ENCODE peak calls at places on chromosomes 13 and 19, in five cellular contexts. K, L, J, C and D are unnamed samples.

GRCh38 chr13:79937311-79938243 is 403.3 kb downstream of the SPRY2 start:
- DNase-seq in K (no peak), L (no peak), J (no peak), C (no peak), D (no peak)

GRCh38 chr19:32191921-32192320 is 153.5 kb upstream of the ZNF507 start:
- DNase-seq in K (no peak), L (no peak), J (no peak), C (no peak), D (no peak)

GRCh38 chr13:37443538-37443937 is 155.0 kb downstream of the POSTN start:
- DNase-seq in K (peak; percentile 75), L (peak; percentile 96), J (peak; percentile 83), C (peak; percentile 78), D (peak; percentile 87)

GRCh38 chr19:8212916-8213315 is 3.7 kb downstream of the CERS4 start:
- DNase-seq in K (no peak), L (no peak), J (no peak), C (no peak), D (no peak)

GRCh38 chr19:7349961-7350711 is 1.4 kb downstream of the ARHGEF18 start:
- DNase-seq in K (no peak), L (no peak), J (no peak), C (no peak), D (no peak)

GRCh38 chr13:109867766-109868165 is 81.4 kb upstream of the IRS2 start:
- DNase-seq in K (no peak), L (no peak), J (peak; percentile 44), C (no peak), D (peak; percentile 18)

GRCh38 chr13:23928985-23929384 is 31.7 kb upstream of the C1QTNF9B start:
- DNase-seq in K (peak; percentile 63), L (peak; percentile 69), J (peak; percentile 71), C (peak; percentile 27), D (peak; percentile 84)

GRCh38 chr19:4494691-4495064 is 22.6 kb downstream of the HDGFL2 start:
- DNase-seq in K (no peak), L (no peak), J (no peak), C (no peak), D (no peak)

GRCh38 chr19:49847731-49848696 is 2.9 kb upstream of the PTOV1 start:
- DNase-seq in K (peak; percentile 90), L (peak; percentile 82), J (peak; percentile 85), C (peak; percentile 56), D (peak; percentile 93)

GRCh38 chr13:111873676-111874178 is 193.2 kb upstream of the SOX1 start:
- DNase-seq in K (no peak), L (no peak), J (no peak), C (no peak), D (no peak)

GRCh38 chr19:42531313-42531712 is 3.0 kb upstream of the CEACAM1 start:
- DNase-seq in K (no peak), L (no peak), J (no peak), C (no peak), D (no peak)

GRCh38 chr13:24747248-24748151 is 16.5 kb upstream of the RNF17 start:
- DNase-seq in K (peak; percentile 22), L (no peak), J (no peak), C (no peak), D (peak; percentile 15)

GRCh38 chr19:50495020-50495531 is 15.9 kb downstream of the JOSD2 start:
- DNase-seq in K (no peak), L (no peak), J (no peak), C (no peak), D (no peak)

GRCh38 chr13:31174018-31174417 is 12.3 kb upstream of the HSPH1 start:
- DNase-seq in K (peak; percentile 68), L (peak; percentile 20), J (peak; percentile 69), C (no peak), D (peak; percentile 78)

GRCh38 chr19:10417598-10418280 is 2.6 kb upstream of the PDE4A start:
- DNase-seq in K (no peak), L (no peak), J (no peak), C (no peak), D (peak; percentile 38)

GRCh38 chr19:29731331-29731850 is 16.3 kb upstream of the C19orf12 start:
- DNase-seq in K (no peak), L (no peak), J (no peak), C (no peak), D (no peak)

GRCh38 chr13:78326608-78327007 is 276.7 kb downstream of the POU4F1 start:
- DNase-seq in K (peak; percentile 46), L (no peak), J (peak; percentile 23), C (no peak), D (no peak)

GRCh38 chr19:19956431-19957075 is 55.8 kb downstream of the ZNF93 start:
- DNase-seq in K (no peak), L (no peak), J (no peak), C (no peak), D (no peak)

GRCh38 chr13:87094646-87095045 is 576.5 kb upstream of the SLITRK5 start:
- DNase-seq in K (peak; percentile 50), L (peak; percentile 10), J (peak; percentile 1), C (no peak), D (peak; percentile 59)

GRCh38 chr13:39536274-39536673 is 66.7 kb downstream of the LHFPL6 start:
- DNase-seq in K (no peak), L (no peak), J (no peak), C (no peak), D (no peak)

GRCh38 chr19:11166281-11167142 is 10.9 kb upstream of the SPC24 start:
- DNase-seq in K (peak; percentile 50), L (peak; percentile 80), J (no peak), C (peak; percentile 86), D (no peak)

GRCh38 chr19:2477732-2478191 is 1.8 kb downstream of the GADD45B start:
- DNase-seq in K (peak; percentile 58), L (peak; percentile 60), J (peak; percentile 64), C (no peak), D (peak; percentile 71)

GRCh38 chr19:29271341-29271740 is 58.4 kb upstream of the UQCRFS1 start:
- DNase-seq in K (no peak), L (no peak), J (no peak), C (no peak), D (no peak)

GRCh38 chr19:41990615-41991014 is 3.4 kb downstream of the ATP1A3 start:
- DNase-seq in K (no peak), L (no peak), J (no peak), C (no peak), D (no peak)

GRCh38 chr19:29378543-29379105 is 147.2 kb upstream of the VSTM2B start:
- DNase-seq in K (no peak), L (no peak), J (no peak), C (no peak), D (no peak)

GRCh38 chr19:40231544-40232424 is 5.3 kb upstream of the CCNP start:
- DNase-seq in K (peak; percentile 15), L (no peak), J (no peak), C (no peak), D (peak; percentile 36)

GRCh38 chr13:111914241-111915103 is 152.5 kb upstream of the SOX1 start:
- DNase-seq in K (no peak), L (no peak), J (no peak), C (no peak), D (no peak)

GRCh38 chr19:51693246-51693645 is at the start of gene SPACA6:
- DNase-seq in K (no peak), L (no peak), J (no peak), C (no peak), D (no peak)
- H3K4me3 ChIP-seq in K (peak within 1 kb of the TSS; percentile 87), L (peak within 1 kb of the TSS; percentile 98), J (peak within 1 kb of the TSS; percentile 97), C (peak within 1 kb of the TSS; percentile 77), D (peak within 1 kb of the TSS; percentile 75)

DNA sequence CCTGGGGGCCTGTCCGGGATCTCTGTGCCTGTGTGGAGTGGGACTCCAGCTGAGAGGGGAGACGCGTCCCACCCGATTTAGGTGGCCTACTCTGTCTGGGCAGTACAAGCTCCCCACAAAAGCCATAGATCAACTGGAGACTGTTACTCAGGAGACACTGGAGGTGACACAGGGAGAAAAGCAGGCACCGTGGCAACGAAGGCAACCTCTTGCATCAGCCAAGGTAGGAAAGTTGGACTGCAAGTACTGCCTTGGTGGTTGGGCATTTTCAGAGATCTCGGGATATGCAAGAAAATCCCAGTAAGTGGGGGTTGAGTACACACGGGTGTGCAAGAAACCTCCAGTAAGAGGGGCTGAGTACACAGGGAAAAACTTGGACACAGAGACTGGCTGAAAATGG is 1060.0 kb upstream of the MIR17HG start:
- DNase-seq in K (no peak), L (no peak), J (no peak), C (no peak), D (no peak)
- H3K4me3 ChIP-seq in K (no peak overlapping the region), L (no peak overlapping the region), J (no peak overlapping the region), C (no peak overlapping the region), D (no peak overlapping the region)

DNA sequence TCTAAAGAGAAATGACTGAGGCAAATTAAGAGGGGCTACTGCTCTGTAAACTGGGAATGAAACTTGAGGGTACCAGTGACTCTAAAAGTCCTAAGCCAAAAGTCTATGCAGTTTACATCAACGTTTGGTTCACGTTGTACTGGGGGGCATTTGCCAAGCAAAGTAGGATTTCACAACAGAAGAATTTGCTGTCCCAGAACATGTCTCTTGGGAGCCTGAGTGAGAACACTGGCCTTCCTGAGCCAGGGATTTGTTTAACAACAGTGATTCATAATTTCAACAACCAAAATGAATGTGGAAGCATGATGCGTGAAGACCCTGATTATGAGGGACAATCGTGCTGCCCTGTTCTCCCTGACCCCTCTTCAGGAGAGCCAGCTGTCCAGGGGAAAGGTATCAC is 178.0 kb downstream of the OXGR1 start:
- DNase-seq in K (peak; percentile 40), L (peak; percentile 13), J (peak; percentile 66), C (no peak), D (peak; percentile 36)
- H3K4me3 ChIP-seq in K (no peak overlapping the region), L (no peak overlapping the region), J (no peak overlapping the region), C (no peak overlapping the region), D (no peak overlapping the region)

GRCh38 chr19:5987077-5987818 is 9.3 kb upstream of the RANBP3 start:
- DNase-seq in K (peak; percentile 81), L (peak; percentile 78), J (peak; percentile 89), C (no peak), D (peak; percentile 90)
- H3K4me3 ChIP-seq in K (peak overlapping the region; percentile 52), L (peak overlapping the region; percentile 55), J (peak overlapping the region; percentile 23), C (peak overlapping the region; percentile 0), D (peak overlapping the region; percentile 41)

GRCh38 chr13:32695602-32696250 is 109.5 kb downstream of the PDS5B start:
- DNase-seq in K (peak; percentile 4), L (no peak), J (peak; percentile 10), C (no peak), D (peak; percentile 15)
- H3K4me3 ChIP-seq in K (no peak overlapping the region), L (no peak overlapping the region), J (no peak overlapping the region), C (no peak overlapping the region), D (no peak overlapping the region)

GRCh38 chr19:16573925-16574324 is 1.7 kb upstream of the SLC35E1 start:
- DNase-seq in K (no peak), L (no peak), J (no peak), C (no peak), D (no peak)

GRCh38 chr19:16572332-16573211 is at the start of gene SLC35E1:
- DNase-seq in K (peak; percentile 93), L (peak; percentile 93), J (peak; percentile 94), C (peak; percentile 63), D (peak; percentile 94)

GRCh38 chr19:16575282-16575681 is 3.1 kb upstream of the SLC35E1 start:
- DNase-seq in K (no peak), L (no peak), J (no peak), C (no peak), D (no peak)

GRCh38 chr19:16571689-16572331 is 405 bp downstream of the SLC35E1 start:
- DNase-seq in K (peak; percentile 12), L (peak; percentile 13), J (peak; percentile 16), C (no peak), D (peak; percentile 37)

GRCh38 chr19:16573296-16573695 is 1.1 kb upstream of the SLC35E1 start:
- DNase-seq in K (no peak), L (no peak), J (no peak), C (no peak), D (no peak)
- H3K4me3 ChIP-seq in K (peak overlapping the region; percentile 63), L (peak overlapping the region; percentile 94), J (peak overlapping the region; percentile 96), C (peak overlapping the region; percentile 57), D (peak overlapping the region; percentile 96)